ENCODE peak calls at places on chromosomes 6 and 20, in nine cellular contexts. X, S, I, U, Y, G, Q, W and R are unnamed samples.

GRCh38 chr6:107956586-107957164 is 1.3 kb downstream of the SEC63 start:
- DNase-seq in X (no peak), S (no peak), I (no peak), U (no peak), Y (no peak), G (no peak), Q (peak; percentile 10), W (peak; percentile 15), R (no peak)

GRCh38 chr6:15082708-15083107 is 163.2 kb upstream of the JARID2 start:
- DNase-seq in X (no peak), S (no peak), I (no peak), U (no peak), Y (no peak), G (no peak), Q (no peak), W (no peak), R (no peak)

GRCh38 chr20:50834599-50835005 is 39.7 kb downstream of the BCAS4 start:
- DNase-seq in X (no peak), S (no peak), I (no peak), U (no peak), Y (no peak), G (no peak), Q (no peak), W (no peak), R (no peak)

GRCh38 chr6:56860466-56860865 is 94.4 kb upstream of the BEND6 start:
- DNase-seq in X (no peak), S (no peak), I (no peak), U (no peak), Y (no peak), G (no peak), Q (no peak), W (peak; percentile 43), R (no peak)

GRCh38 chr6:105326838-105327745 is 75.8 kb downstream of the PREP start:
- DNase-seq in X (no peak), S (no peak), I (no peak), U (no peak), Y (no peak), G (peak; percentile 62), Q (no peak), W (peak; percentile 51), R (no peak)

GRCh38 chr6:116458264-116458663 is 2.9 kb upstream of the CALHM6 start:
- DNase-seq in X (no peak), S (no peak), I (no peak), U (no peak), Y (no peak), G (no peak), Q (no peak), W (no peak), R (no peak)

GRCh38 chr20:47228654-47229053 is 127.8 kb downstream of the ZMYND8 start:
- DNase-seq in X (no peak), S (no peak), I (no peak), U (no peak), Y (no peak), G (no peak), Q (no peak), W (no peak), R (no peak)

GRCh38 chr20:50645253-50646068 is 45.9 kb downstream of the RIPOR3 start:
- DNase-seq in X (no peak), S (no peak), I (no peak), U (no peak), Y (no peak), G (no peak), Q (peak; percentile 99), W (peak; percentile 93), R (no peak)

GRCh38 chr6:113971786-113972185 is 838 bp upstream of the HDAC2 start:
- DNase-seq in X (no peak), S (no peak), I (no peak), U (no peak), Y (no peak), G (no peak), Q (no peak), W (no peak), R (no peak)